ENCODE peak calls at places on chromosomes 4 and X, in seven cellular contexts. H, P, G, L, I, S and R are unnamed samples.

GRCh38 chrX:93538575-93538974 is 134.8 kb downstream of the NAP1L3 start:
- DNase-seq in H (no peak), P (no peak), G (no peak), L (no peak), I (no peak), S (no peak), R (no peak)

GRCh38 chr4:3399277-3400194 is 42.2 kb upstream of the HGFAC start:
- DNase-seq in H (no peak), P (no peak), G (no peak), L (no peak), I (peak), S (no peak), R (peak)

GRCh38 chrX:101676571-101676970 is 16.9 kb upstream of the ARMCX2 start:
- DNase-seq in H (no peak), P (no peak), G (no peak), L (no peak), I (no peak), S (no peak), R (no peak)

GRCh38 chrX:77003530-77003929 is 443.7 kb upstream of the FGF16 start:
- DNase-seq in H (no peak), P (no peak), G (no peak), L (no peak), I (no peak), S (no peak), R (no peak)

GRCh38 chr4:25575581-25575980 is 80.1 kb upstream of the SLC34A2 start:
- DNase-seq in H (no peak), P (no peak), G (no peak), L (no peak), I (no peak), S (no peak), R (no peak)

GRCh38 chr4:20044502-20044911 is 207.2 kb upstream of the SLIT2 start:
- DNase-seq in H (no peak), P (no peak), G (no peak), L (no peak), I (no peak), S (no peak), R (no peak)

GRCh38 chrX:143363419-143363818 is 153.9 kb downstream of the SPANXN3 start:
- DNase-seq in H (no peak), P (no peak), G (no peak), L (no peak), I (no peak), S (no peak), R (no peak)

GRCh38 chr4:73308286-73308685 is 49.7 kb upstream of the ANKRD17 start:
- DNase-seq in H (no peak), P (no peak), G (no peak), L (peak), I (peak), S (no peak), R (no peak)